ENCODE peak calls at places on chromosomes 12 and 14, in nine cellular contexts. J, O, W, R, S, G, Z, Q and T are unnamed samples.
A peak's percentile ranks its signal among the peaks of the same experiment; 100 is the strongest.

GRCh38 chr12:133202493-133203343 is 21.4 kb downstream of the ZNF268 start:
- DNase-seq in Z (no peak), J (no peak), O (no peak), G (no peak), R (peak; percentile 7), S (no peak), W (no peak), Q (no peak), T (no peak)

GRCh38 chr12:76202621-76203020 is 118.1 kb upstream of the NAP1L1 start:
- DNase-seq in J (no peak), O (no peak), Z (no peak), Q (no peak), S (no peak), R (no peak), G (no peak), W (no peak), T (no peak)

GRCh38 chr12:6630696-6631095 is 5.1 kb downstream of the LPAR5 start:
- DNase-seq in R (no peak), S (no peak), O (no peak), G (no peak), J (no peak), Z (no peak), W (no peak), Q (no peak), T (no peak)

GRCh38 chr14:69375722-69376121 is 22.4 kb downstream of the ERH start:
- DNase-seq in G (no peak), O (no peak), S (no peak), W (no peak), Z (no peak), Q (no peak), J (no peak), R (no peak), T (no peak)

GRCh38 chr12:131542351-131542750 is 168.5 kb upstream of the SFSWAP start:
- DNase-seq in G (no peak), J (no peak), W (no peak), R (no peak), S (no peak), Z (no peak), O (no peak), Q (no peak), T (no peak)

GRCh38 chr12:107992870-107993451 is 136.1 kb upstream of the WSCD2 start:
- DNase-seq in S (peak; percentile 62), Q (peak; percentile 4), J (peak; percentile 33), W (peak; percentile 35), O (peak; percentile 34), G (no peak), Z (no peak), R (peak; percentile 53), T (peak; percentile 6)

GRCh38 chr12:43306066-43306465 is 245.9 kb downstream of the ADAMTS20 start:
- DNase-seq in Z (no peak), Q (peak; percentile 11), O (no peak), R (peak; percentile 99), J (no peak), G (no peak), W (no peak), S (no peak), T (peak; percentile 90)

GRCh38 chr12:99287136-99287535 is 360.4 kb upstream of the GARIN6 start:
- DNase-seq in S (no peak), Z (no peak), R (no peak), W (no peak), Q (no peak), J (no peak), G (no peak), O (no peak), T (no peak)

GRCh38 chr12:93191461-93191860 is 186.3 kb upstream of the NUDT4 start:
- DNase-seq in S (no peak), O (no peak), W (no peak), R (no peak), G (no peak), Q (no peak), J (no peak), Z (no peak), T (no peak)

GRCh38 chr14:104706733-104707628 is 17.0 kb upstream of the ADSS1 start:
- DNase-seq in Z (no peak), O (no peak), Q (no peak), S (peak; percentile 46), J (no peak), R (no peak), G (no peak), W (no peak), T (no peak)

GRCh38 chr12:27841392-27841882 is 61.4 kb upstream of the MANSC4 start:
- DNase-seq in G (no peak), Q (peak; percentile 24), J (no peak), S (peak; percentile 62), R (peak; percentile 64), O (no peak), W (no peak), Z (no peak), T (no peak)

GRCh38 chr12:111313833-111314259 is 55.0 kb downstream of the PHETA1 start:
- DNase-seq in J (peak; percentile 36), Q (peak; percentile 17), S (peak; percentile 87), W (peak; percentile 78), Z (peak; percentile 49), R (peak; percentile 59), G (peak; percentile 74), O (peak; percentile 91), T (no peak)

GRCh38 chr12:92089559-92089958 is 56.1 kb downstream of the BTG1 start:
- DNase-seq in G (no peak), Z (no peak), W (no peak), Q (no peak), R (no peak), O (no peak), S (no peak), J (no peak), T (no peak)